ENCODE peak calls at places on chromosome 4, in five cellular contexts. One of them, this sample, is unnamed.

GRCh38 chr4:140071806-140072205 is 82.2 kb downstream of the MAML3 start:
- DNase-seq in tibial nerve: peak; percentile 43
- DNase-seq in fibroblast of lung: peak; percentile 71
- DNase-seq in IMR-90: peak; percentile 91
- DNase-seq in Peyer's patch: peak; percentile 76
- DNase-seq in this sample: no peak

GRCh38 chr4:15147709-15148651 is 145.7 kb downstream of the CPEB2 start:
- DNase-seq in Peyer's patch: no peak
- DNase-seq in IMR-90: no peak
- DNase-seq in tibial nerve: no peak
- DNase-seq in fibroblast of lung: no peak
- DNase-seq in this sample: no peak

GRCh38 chr4:172982151-172982590 is 186.4 kb upstream of the GALNT7 start:
- DNase-seq in IMR-90: peak; percentile 92
- DNase-seq in Peyer's patch: no peak
- DNase-seq in fibroblast of lung: peak; percentile 95
- DNase-seq in tibial nerve: peak; percentile 21
- DNase-seq in this sample: peak; percentile 84

GRCh38 chr4:153084939-153085630 is 119.2 kb upstream of the TRIM2 start:
- DNase-seq in fibroblast of lung: peak; percentile 62
- DNase-seq in tibial nerve: peak; percentile 83
- DNase-seq in IMR-90: peak; percentile 60
- DNase-seq in Peyer's patch: peak; percentile 89
- DNase-seq in this sample: peak; percentile 61

GRCh38 chr4:27973056-27973455 is 1112.4 kb downstream of the STIM2 start:
- DNase-seq in tibial nerve: no peak
- DNase-seq in fibroblast of lung: no peak
- DNase-seq in Peyer's patch: no peak
- DNase-seq in IMR-90: no peak
- DNase-seq in this sample: no peak

GRCh38 chr4:186810613-186811150 is 87.0 kb upstream of the FAT1 start:
- DNase-seq in IMR-90: no peak
- DNase-seq in tibial nerve: no peak
- DNase-seq in Peyer's patch: no peak
- DNase-seq in fibroblast of lung: no peak
- DNase-seq in this sample: no peak

GRCh38 chr4:101987623-101988243 is 197.2 kb downstream of the BANK1 start:
- DNase-seq in tibial nerve: no peak
- DNase-seq in fibroblast of lung: no peak
- DNase-seq in IMR-90: no peak
- DNase-seq in Peyer's patch: no peak
- DNase-seq in this sample: no peak

GRCh38 chr4:133866328-133866699 is 335.3 kb downstream of the PABPC4L start:
- DNase-seq in tibial nerve: no peak
- DNase-seq in fibroblast of lung: peak; percentile 28
- DNase-seq in Peyer's patch: no peak
- DNase-seq in IMR-90: peak; percentile 28
- DNase-seq in this sample: peak; percentile 75

GRCh38 chr4:179164642-179165338 is 1722.6 kb upstream of the AGA start:
- DNase-seq in tibial nerve: no peak
- DNase-seq in IMR-90: no peak
- DNase-seq in fibroblast of lung: no peak
- DNase-seq in Peyer's patch: no peak
- DNase-seq in this sample: no peak

GRCh38 chr4:52726821-52727580 is 24.2 kb downstream of the ERVMER34-1 start:
- DNase-seq in fibroblast of lung: no peak
- DNase-seq in IMR-90: no peak
- DNase-seq in tibial nerve: no peak
- DNase-seq in Peyer's patch: no peak
- DNase-seq in this sample: no peak

GRCh38 chr4:159455675-159456235 is 352.9 kb downstream of the RAPGEF2 start:
- DNase-seq in tibial nerve: peak; percentile 44
- DNase-seq in Peyer's patch: no peak
- DNase-seq in fibroblast of lung: peak; percentile 56
- DNase-seq in IMR-90: peak; percentile 55
- DNase-seq in this sample: peak; percentile 18

GRCh38 chr4:95249402-95250043 is 299.2 kb downstream of the UNC5C start:
- DNase-seq in tibial nerve: no peak
- DNase-seq in Peyer's patch: no peak
- DNase-seq in IMR-90: no peak
- DNase-seq in fibroblast of lung: no peak
- DNase-seq in this sample: no peak

GRCh38 chr4:99504804-99505502 is 5.9 kb upstream of the C4orf17 start:
- DNase-seq in tibial nerve: no peak
- DNase-seq in Peyer's patch: no peak
- DNase-seq in IMR-90: no peak
- DNase-seq in fibroblast of lung: no peak
- DNase-seq in this sample: no peak

GRCh38 chr4:113708250-113708649 is 53.3 kb downstream of the CAMK2D start:
- DNase-seq in Peyer's patch: no peak
- DNase-seq in tibial nerve: no peak
- DNase-seq in fibroblast of lung: peak; percentile 36
- DNase-seq in IMR-90: peak; percentile 29
- DNase-seq in this sample: peak; percentile 39

GRCh38 chr4:56976878-56977320 is 507 bp downstream of the NOA1 start:
- DNase-seq in tibial nerve: no peak
- DNase-seq in IMR-90: no peak
- DNase-seq in Peyer's patch: peak; percentile 77
- DNase-seq in fibroblast of lung: no peak
- DNase-seq in this sample: no peak

GRCh38 chr4:152819026-152819645 is 39.4 kb downstream of the ARFIP1 start:
- DNase-seq in Peyer's patch: no peak
- DNase-seq in fibroblast of lung: no peak
- DNase-seq in IMR-90: no peak
- DNase-seq in tibial nerve: no peak
- DNase-seq in this sample: no peak

GRCh38 chr4:41982716-41983115 is 1.2 kb downstream of the DCAF4L1 start:
- DNase-seq in fibroblast of lung: no peak
- DNase-seq in IMR-90: no peak
- DNase-seq in tibial nerve: no peak
- DNase-seq in Peyer's patch: no peak
- DNase-seq in this sample: no peak

GRCh38 chr4:36041340-36041739 is 203.0 kb downstream of the ARAP2 start:
- DNase-seq in IMR-90: no peak
- DNase-seq in tibial nerve: no peak
- DNase-seq in Peyer's patch: no peak
- DNase-seq in fibroblast of lung: no peak
- DNase-seq in this sample: no peak

GRCh38 chr4:5908836-5909235 is 15.9 kb upstream of the CRMP1 start:
- DNase-seq in Peyer's patch: no peak
- DNase-seq in IMR-90: no peak
- DNase-seq in tibial nerve: no peak
- DNase-seq in fibroblast of lung: no peak
- DNase-seq in this sample: no peak
- H3K9me3 ChIP-seq in Peyer's patch: no peaks in the 10 kb centered on the region
- H3K9me3 ChIP-seq in IMR-90: peaks cover 2% of the 10 kb centered on the region
- H3K9me3 ChIP-seq in tibial nerve: no peaks in the 10 kb centered on the region
- H3K9me3 ChIP-seq in fibroblast of lung: no peaks in the 10 kb centered on the region
- H3K9me3 ChIP-seq in this sample: no peaks in the 10 kb centered on the region

GRCh38 chr4:116015062-116015461 is 901.6 kb upstream of the NDST4 start:
- DNase-seq in tibial nerve: no peak
- DNase-seq in IMR-90: no peak
- DNase-seq in Peyer's patch: no peak
- DNase-seq in fibroblast of lung: no peak
- DNase-seq in this sample: no peak

GRCh38 chr4:116015549-116015948 is 902.1 kb upstream of the NDST4 start:
- DNase-seq in Peyer's patch: no peak
- DNase-seq in IMR-90: no peak
- DNase-seq in fibroblast of lung: no peak
- DNase-seq in tibial nerve: no peak
- DNase-seq in this sample: no peak

GRCh38 chr4:116018831-116019230 is 905.4 kb upstream of the NDST4 start:
- DNase-seq in fibroblast of lung: no peak
- DNase-seq in Peyer's patch: no peak
- DNase-seq in IMR-90: no peak
- DNase-seq in tibial nerve: no peak
- DNase-seq in this sample: no peak

GRCh38 chr4:116020141-116020722 is 906.8 kb upstream of the NDST4 start:
- DNase-seq in Peyer's patch: no peak
- DNase-seq in tibial nerve: no peak
- DNase-seq in IMR-90: no peak
- DNase-seq in fibroblast of lung: no peak
- DNase-seq in this sample: no peak

DNA sequence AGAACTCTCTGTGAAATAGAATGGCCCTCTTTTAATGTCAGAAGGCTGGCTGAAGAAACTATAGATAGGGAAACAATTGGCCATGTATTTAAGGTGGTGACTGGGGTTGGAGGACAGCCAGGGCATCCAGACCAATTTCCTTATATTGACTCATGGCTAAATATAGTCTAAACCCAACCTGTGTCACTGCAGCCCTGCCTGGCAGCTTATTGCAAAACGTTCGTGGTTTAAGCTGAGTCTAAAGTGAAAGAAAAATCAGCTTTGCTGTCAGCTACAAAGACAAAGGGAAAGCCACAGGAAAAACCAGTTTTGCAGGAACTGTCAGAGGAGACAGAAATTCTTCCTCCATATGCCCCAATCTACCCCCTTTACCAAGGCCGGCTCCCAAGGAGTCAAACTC is 902.8 kb upstream of the NDST4 start:
- DNase-seq in fibroblast of lung: peak; percentile 18
- DNase-seq in IMR-90: peak; percentile 44
- DNase-seq in tibial nerve: no peak
- DNase-seq in Peyer's patch: no peak
- DNase-seq in this sample: peak; percentile 43
- H3K9me3 ChIP-seq in fibroblast of lung: no peaks in the 10 kb centered on the region
- H3K9me3 ChIP-seq in IMR-90: peaks cover 30% of the 10 kb centered on the region
- H3K9me3 ChIP-seq in tibial nerve: no peaks in the 10 kb centered on the region
- H3K9me3 ChIP-seq in Peyer's patch: no peaks in the 10 kb centered on the region
- H3K9me3 ChIP-seq in this sample: no peaks in the 10 kb centered on the region

GRCh38 chr4:24932831-24933230 is 20.0 kb upstream of the CCDC149 start:
- DNase-seq in tibial nerve: no peak
- DNase-seq in IMR-90: peak; percentile 38
- DNase-seq in fibroblast of lung: no peak
- DNase-seq in Peyer's patch: no peak
- DNase-seq in this sample: no peak

GRCh38 chr4:24928708-24929107 is 15.9 kb upstream of the CCDC149 start:
- DNase-seq in tibial nerve: no peak
- DNase-seq in Peyer's patch: no peak
- DNase-seq in IMR-90: no peak
- DNase-seq in fibroblast of lung: no peak
- DNase-seq in this sample: no peak

GRCh38 chr4:24930136-24930535 is 17.3 kb upstream of the CCDC149 start:
- DNase-seq in IMR-90: no peak
- DNase-seq in fibroblast of lung: peak; percentile 23
- DNase-seq in tibial nerve: no peak
- DNase-seq in Peyer's patch: no peak
- DNase-seq in this sample: peak; percentile 28

GRCh38 chr4:24937176-24937575 is 24.3 kb upstream of the CCDC149 start:
- DNase-seq in IMR-90: no peak
- DNase-seq in fibroblast of lung: no peak
- DNase-seq in Peyer's patch: no peak
- DNase-seq in tibial nerve: no peak
- DNase-seq in this sample: no peak

GRCh38 chr4:24933684-24934275 is 20.9 kb upstream of the CCDC149 start:
- DNase-seq in Peyer's patch: no peak
- DNase-seq in tibial nerve: no peak
- DNase-seq in IMR-90: no peak
- DNase-seq in fibroblast of lung: no peak
- DNase-seq in this sample: no peak
- H3K9me3 ChIP-seq in Peyer's patch: no peaks in the 10 kb centered on the region
- H3K9me3 ChIP-seq in tibial nerve: no peaks in the 10 kb centered on the region
- H3K9me3 ChIP-seq in IMR-90: peaks cover 11% of the 10 kb centered on the region
- H3K9me3 ChIP-seq in fibroblast of lung: no peaks in the 10 kb centered on the region
- H3K9me3 ChIP-seq in this sample: no peaks in the 10 kb centered on the region

GRCh38 chr4:256492-256891 is 48.8 kb downstream of the ZNF732 start:
- DNase-seq in Peyer's patch: no peak
- DNase-seq in tibial nerve: no peak
- DNase-seq in IMR-90: no peak
- DNase-seq in fibroblast of lung: no peak
- DNase-seq in this sample: no peak

GRCh38 chr4:252065-252601 is 53.1 kb downstream of the ZNF732 start:
- DNase-seq in IMR-90: no peak
- DNase-seq in tibial nerve: no peak
- DNase-seq in Peyer's patch: no peak
- DNase-seq in fibroblast of lung: no peak
- DNase-seq in this sample: no peak

DNA sequence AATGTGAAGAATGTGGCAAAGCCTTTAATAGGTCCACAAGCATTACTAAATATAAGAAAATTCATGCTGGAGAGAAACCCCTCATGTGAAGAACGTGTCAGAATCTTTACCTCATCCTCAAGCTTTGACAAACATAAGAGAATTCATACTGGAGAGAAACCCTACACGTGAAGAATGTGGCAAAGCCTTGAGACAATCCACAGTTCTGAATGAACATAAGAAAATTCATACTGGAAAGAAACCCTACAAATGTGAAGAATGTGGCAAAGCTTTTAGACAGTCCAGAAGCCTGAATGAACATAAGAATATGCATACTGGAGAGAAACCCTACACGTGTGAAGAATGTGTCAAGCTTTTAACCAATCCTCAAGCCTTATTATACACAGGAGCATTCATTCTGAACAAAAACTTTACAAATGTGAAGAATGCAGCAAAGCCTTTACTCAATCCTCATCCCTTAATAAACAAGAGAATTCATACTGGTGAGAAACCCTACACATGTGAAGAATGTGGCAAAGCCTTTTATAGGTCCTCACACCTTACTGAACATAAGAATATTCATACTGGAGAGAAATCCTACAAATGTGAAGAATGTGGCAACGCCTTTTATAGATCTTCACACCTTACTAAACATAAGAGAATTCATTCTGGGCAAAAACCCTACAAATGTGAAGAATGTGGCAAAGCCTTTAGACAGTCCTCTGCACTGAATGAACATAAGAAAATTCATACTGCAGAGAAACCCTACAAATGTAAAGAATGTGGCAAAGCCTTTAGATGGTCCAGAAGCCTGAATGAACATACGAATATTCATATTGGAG is 51.1 kb downstream of the ZNF732 start:
- DNase-seq in tibial nerve: no peak
- DNase-seq in Peyer's patch: no peak
- DNase-seq in IMR-90: no peak
- DNase-seq in fibroblast of lung: no peak
- DNase-seq in this sample: no peak
- H3K9me3 ChIP-seq in tibial nerve: peaks cover 4% of the 10 kb centered on the region
- H3K9me3 ChIP-seq in Peyer's patch: no peaks in the 10 kb centered on the region
- H3K9me3 ChIP-seq in IMR-90: peaks cover 21% of the 10 kb centered on the region
- H3K9me3 ChIP-seq in fibroblast of lung: no peaks in the 10 kb centered on the region
- H3K9me3 ChIP-seq in this sample: peaks cover 12% of the 10 kb centered on the region

DNA sequence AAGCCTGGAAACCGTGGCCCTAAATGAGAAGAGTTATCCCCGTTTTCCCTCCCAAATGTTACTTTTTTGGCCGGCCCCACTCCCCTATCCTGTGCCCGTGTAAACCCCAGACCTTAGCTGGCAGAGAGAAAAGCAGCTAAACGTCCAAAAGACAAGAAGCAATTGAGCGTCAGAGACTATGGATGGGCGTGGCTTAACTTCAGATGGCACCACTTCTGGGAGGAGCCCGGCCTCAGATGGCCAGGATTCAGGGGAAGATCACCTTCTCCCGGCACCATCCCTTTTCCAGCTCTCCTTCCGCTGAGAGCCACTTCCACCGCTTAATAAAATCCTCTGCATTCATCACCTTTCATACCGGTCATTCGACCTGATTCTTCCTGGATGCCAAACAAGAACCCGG is 350.1 kb upstream of the PCDH7 start:
- DNase-seq in fibroblast of lung: no peak
- DNase-seq in tibial nerve: no peak
- DNase-seq in IMR-90: no peak
- DNase-seq in Peyer's patch: no peak
- DNase-seq in this sample: no peak
- H3K9me3 ChIP-seq in fibroblast of lung: no peaks in the 10 kb centered on the region
- H3K9me3 ChIP-seq in tibial nerve: no peaks in the 10 kb centered on the region
- H3K9me3 ChIP-seq in IMR-90: no peaks in the 10 kb centered on the region
- H3K9me3 ChIP-seq in Peyer's patch: no peaks in the 10 kb centered on the region
- H3K9me3 ChIP-seq in this sample: no peaks in the 10 kb centered on the region